ENCODE peak calls at places on chromosome 14, in five cellular contexts. D, V, U, I and Y are unnamed samples.
A peak's percentile ranks its signal among the peaks of the same experiment; 100 is the strongest.

GRCh38 chr14:30706704-30707103 is 84.6 kb downstream of the SCFD1 start:
- DNase-seq in I (no peak), U (no peak), V (no peak), D (no peak), Y (no peak)

GRCh38 chr14:93013368-93013719 is 90.4 kb downstream of the CHGA start:
- DNase-seq in V (no peak), U (peak; percentile 43), I (no peak), D (no peak), Y (no peak)

GRCh38 chr14:79465651-79466050 is 745.7 kb downstream of the DIO2 start:
- DNase-seq in D (no peak), U (no peak), I (no peak), V (no peak), Y (no peak)

GRCh38 chr14:93286212-93286890 is 46.5 kb downstream of the BTBD7 start:
- DNase-seq in D (no peak), U (no peak), I (no peak), V (peak; percentile 18), Y (no peak)

GRCh38 chr14:75981826-75982723 is at the start of gene TGFB3:
- DNase-seq in V (peak; percentile 73), D (peak; percentile 87), I (peak; percentile 95), U (peak; percentile 76), Y (peak; percentile 94)

GRCh38 chr14:101024686-101025085 is 121.2 kb upstream of the RTL1 start:
- DNase-seq in D (no peak), U (no peak), I (peak; percentile 17), V (no peak), Y (peak; percentile 37)

GRCh38 chr14:37406095-37406494 is 189.0 kb downstream of the FOXA1 start:
- DNase-seq in D (no peak), I (no peak), V (no peak), U (no peak), Y (no peak)

GRCh38 chr14:24279301-24280186 is 8.1 kb upstream of the RABGGTA start:
- DNase-seq in V (peak; percentile 41), U (peak; percentile 58), D (no peak), I (no peak), Y (peak; percentile 57)

GRCh38 chr14:40368314-40368713 is 936.1 kb upstream of the FBXO33 start:
- DNase-seq in D (no peak), U (no peak), V (no peak), I (no peak), Y (no peak)

GRCh38 chr14:95137164-95137803 is 20.0 kb downstream of the DICER1 start:
- DNase-seq in D (no peak), V (no peak), U (no peak), I (no peak), Y (no peak)

GRCh38 chr14:50191499-50191898 is 39.9 kb downstream of the SOS2 start:
- DNase-seq in V (no peak), I (no peak), U (no peak), D (no peak), Y (no peak)

GRCh38 chr14:102370305-102370809 is 7.6 kb downstream of the TECPR2 start:
- DNase-seq in I (peak; percentile 44), D (no peak), V (peak; percentile 6), U (peak; percentile 87), Y (no peak)

GRCh38 chr14:93980464-93981201 is 4.3 kb upstream of the ASB2 start:
- DNase-seq in U (no peak), D (peak; percentile 73), V (no peak), I (no peak), Y (peak; percentile 53)

DNA sequence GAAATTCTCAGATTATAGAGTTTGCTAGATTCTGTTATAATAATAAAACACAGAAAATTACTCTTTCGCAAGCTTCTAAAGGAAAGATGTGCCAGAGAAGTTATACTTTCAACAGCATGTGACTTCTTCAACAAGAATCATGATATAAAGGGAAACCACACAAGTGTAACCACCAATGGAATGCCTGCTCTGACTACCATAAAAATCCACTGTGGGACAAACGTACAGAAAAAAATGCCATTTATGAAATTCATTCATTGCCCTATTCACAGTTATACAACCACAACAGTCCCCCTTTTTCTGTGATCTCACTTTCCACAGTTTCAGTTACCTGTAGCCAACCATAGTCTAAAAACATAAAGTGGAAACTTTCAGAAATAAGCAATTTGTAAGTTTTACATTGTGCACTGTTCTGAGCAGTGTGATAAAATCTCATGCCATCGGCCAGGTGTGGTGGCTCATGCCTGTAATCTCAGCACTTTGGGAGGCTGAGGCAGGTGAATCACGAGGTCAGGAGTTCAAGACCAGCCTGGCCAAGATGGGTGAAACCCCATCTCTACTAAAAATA is 3.2 kb downstream of the CATSPERB start:
- DNase-seq in U (no peak), V (no peak), D (no peak), I (no peak), Y (no peak)
- TF ChIP-seq CTCF in U (no peak), V (no peak), D (no peak), I (no peak), Y (no peak)

DNA sequence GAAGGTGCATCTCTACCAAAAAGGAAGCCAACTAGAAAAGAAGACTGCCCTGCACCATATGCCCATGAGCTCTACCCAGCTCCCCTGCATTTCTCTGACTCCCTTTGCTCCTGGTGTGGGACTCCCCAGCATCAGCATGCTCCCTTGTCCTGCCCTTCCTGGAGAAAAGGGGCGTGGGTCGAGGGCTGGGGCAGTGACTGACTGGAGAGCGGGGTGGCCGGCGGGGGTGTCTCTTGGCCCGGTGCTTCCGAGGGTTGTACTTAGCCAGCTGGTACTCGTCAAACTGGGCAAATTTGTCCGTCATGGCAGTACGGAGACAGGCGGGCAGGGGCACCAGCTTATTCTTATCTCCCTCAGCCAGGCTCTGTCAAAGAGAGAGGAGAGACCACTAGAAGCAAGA is 9.8 kb downstream of the TEP1 start:
- DNase-seq in I (no peak), V (no peak), U (no peak), D (no peak), Y (no peak)
- TF ChIP-seq CTCF in I (no peak), V (no peak), U (no peak), D (no peak), Y (no peak)

GRCh38 chr14:72576258-72576657 is 317.6 kb downstream of the DPF3 start:
- DNase-seq in D (no peak), V (no peak), I (no peak), U (no peak), Y (no peak)

GRCh38 chr14:72573725-72574426 is 320.0 kb downstream of the DPF3 start:
- DNase-seq in V (no peak), U (no peak), D (no peak), I (no peak), Y (no peak)

GRCh38 chr14:72578514-72578913 is 315.4 kb downstream of the DPF3 start:
- DNase-seq in V (no peak), D (no peak), U (no peak), I (no peak), Y (no peak)

GRCh38 chr14:72574687-72575086 is 319.2 kb downstream of the DPF3 start:
- DNase-seq in D (no peak), V (no peak), I (no peak), U (no peak), Y (no peak)

DNA sequence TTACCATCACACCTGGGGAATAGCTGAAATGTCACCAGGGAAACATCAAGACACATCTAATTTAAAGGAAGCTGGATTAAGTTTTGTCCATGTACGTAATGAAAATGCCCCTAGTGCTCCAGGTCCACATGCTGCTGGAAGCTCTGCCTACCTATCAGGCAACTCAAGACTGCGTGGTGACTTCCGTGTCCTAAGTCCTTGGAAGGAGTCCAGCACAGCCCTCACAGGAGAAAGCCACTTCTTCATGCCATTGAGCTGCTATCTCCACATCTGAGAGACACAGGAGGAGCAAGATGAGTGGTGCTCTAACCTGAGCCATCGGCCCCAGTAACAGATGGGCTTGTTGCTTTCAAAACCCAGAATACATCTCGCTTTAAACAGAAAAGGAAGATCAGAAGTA is 316.4 kb downstream of the DPF3 start:
- DNase-seq in V (no peak), I (no peak), D (no peak), U (no peak), Y (no peak)
- TF ChIP-seq CTCF in V (no peak), I (no peak), D (no peak), U (no peak), Y (no peak)

GRCh38 chr14:88454886-88455285 is 69.4 kb downstream of the SPATA7 start:
- DNase-seq in I (no peak), D (no peak), U (no peak), V (no peak), Y (no peak)

DNA sequence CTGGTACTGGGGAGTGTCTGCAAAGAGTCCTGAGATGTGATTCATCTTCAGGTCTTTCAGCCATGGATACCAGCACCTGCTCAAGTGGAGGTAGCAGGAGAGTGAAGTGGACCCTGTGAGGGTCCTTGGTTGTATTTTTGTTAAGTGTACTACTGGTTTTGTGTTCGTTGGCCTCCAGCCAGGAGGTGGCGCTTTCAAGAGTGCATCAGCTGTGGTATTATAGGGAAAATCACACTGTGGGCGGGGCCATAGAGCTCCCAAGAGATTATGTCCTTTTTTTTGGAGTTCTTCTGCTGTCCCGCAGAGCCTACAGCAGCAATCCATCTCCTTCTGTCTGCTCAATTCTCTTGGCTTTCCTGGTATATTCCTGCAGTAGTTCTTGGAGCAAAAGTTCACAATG is 66.8 kb downstream of the SPATA7 start:
- DNase-seq in U (no peak), V (peak; percentile 10), I (peak; percentile 62), D (no peak), Y (no peak)
- TF ChIP-seq CTCF in U (no peak), V (no peak), I (peak; percentile 33), D (no peak), Y (no peak)

GRCh38 chr14:35879654-35880249 is 53.6 kb downstream of the BRMS1L start:
- DNase-seq in V (peak; percentile 33), U (peak; percentile 22), D (no peak), I (no peak), Y (no peak)
- TF ChIP-seq CTCF in V (peak; percentile 67), U (peak; percentile 41), D (no peak), I (peak; percentile 76), Y (peak; percentile 83)

GRCh38 chr14:77062261-77062660 is 33.8 kb upstream of the IRF2BPL start:
- DNase-seq in I (no peak), D (no peak), U (no peak), V (no peak), Y (no peak)

GRCh38 chr14:77058082-77058481 is 29.6 kb upstream of the IRF2BPL start:
- DNase-seq in U (no peak), V (no peak), I (no peak), D (no peak), Y (no peak)

GRCh38 chr14:77058785-77059184 is 30.3 kb upstream of the IRF2BPL start:
- DNase-seq in I (no peak), D (no peak), V (no peak), U (no peak), Y (no peak)

GRCh38 chr14:77061630-77062029 is 33.1 kb upstream of the IRF2BPL start:
- DNase-seq in I (no peak), D (no peak), U (no peak), V (no peak), Y (no peak)

DNA sequence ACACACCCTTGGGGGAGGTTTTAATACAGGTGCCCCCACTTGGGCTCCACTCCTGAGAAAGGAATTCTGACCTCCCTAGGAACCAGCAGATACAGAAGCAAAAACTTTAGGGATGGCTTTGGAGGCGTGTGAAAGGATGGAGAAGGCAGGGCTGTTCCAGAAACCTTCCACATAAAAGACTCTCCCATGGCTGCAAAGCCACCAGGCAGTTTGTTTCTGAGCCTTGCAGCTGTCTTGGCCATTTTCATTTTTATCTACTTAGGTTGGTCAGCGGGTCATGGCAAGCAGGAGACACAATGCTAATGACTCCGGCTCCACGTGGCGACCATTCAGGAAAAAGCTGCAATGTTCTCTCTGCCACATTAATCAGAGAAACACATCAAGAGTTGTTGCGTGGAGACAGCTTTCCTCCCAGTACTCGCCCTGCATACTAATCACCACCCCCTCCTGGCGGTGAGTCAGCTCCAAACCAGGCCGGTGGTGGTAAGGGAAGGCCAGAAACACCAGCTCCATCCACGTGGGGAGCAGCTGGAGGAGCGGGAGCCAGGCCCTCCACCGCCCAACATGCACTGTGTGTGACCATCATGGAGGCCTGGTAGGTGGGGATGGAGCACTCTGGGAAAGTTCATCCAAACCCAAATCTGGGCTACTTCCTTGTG is 30.9 kb upstream of the IRF2BPL start:
- DNase-seq in D (no peak), I (peak; percentile 92), V (peak; percentile 66), U (peak; percentile 49), Y (no peak)
- TF ChIP-seq CTCF in D (no peak), I (peak; percentile 68), V (no peak), U (no peak), Y (peak; percentile 68)